ENCODE peak calls at places on chromosome 14, in ten cellular contexts. One of them, this sample, is unnamed.

GRCh38 chr14:68145036-68145435 is 325.5 kb downstream of the RAD51B start:
- DNase-seq in NCI-H1694 treated with DMSO at 0.1 percent for 48 hours: no peak
- DNase-seq in pancreas: no peak
- DNase-seq in astrocyte of the spinal cord: no peak
- DNase-seq in KG1: no peak
- DNase-seq in activated naive CD4-positive, alpha-beta T cell treated with anti-CD3 and anti-CD28 coated beads, Interleukin-2, amount 10 ng/mL, durations not matched to agents 7 days and 5 days: no peak
- DNase-seq in H54: no peak
- DNase-seq in iPS-NIHi11: no peak
- DNase-seq in NCI-H2081: no peak
- DNase-seq in GM12865: no peak
- DNase-seq in this sample: no peak

GRCh38 chr14:101111620-101112290 is 208.2 kb upstream of the RTL1 start:
- DNase-seq in iPS-NIHi11: no peak
- DNase-seq in activated naive CD4-positive, alpha-beta T cell treated with anti-CD3 and anti-CD28 coated beads, Interleukin-2, amount 10 ng/mL, durations not matched to agents 7 days and 5 days: no peak
- DNase-seq in H54: no peak
- DNase-seq in pancreas: no peak
- DNase-seq in KG1: no peak
- DNase-seq in astrocyte of the spinal cord: no peak
- DNase-seq in GM12865: no peak
- DNase-seq in NCI-H2081: no peak
- DNase-seq in NCI-H1694 treated with DMSO at 0.1 percent for 48 hours: no peak
- DNase-seq in this sample: no peak

GRCh38 chr14:75120546-75121291 is 6.1 kb downstream of the NEK9 start:
- DNase-seq in NCI-H1694 treated with DMSO at 0.1 percent for 48 hours: no peak
- DNase-seq in GM12865: no peak
- DNase-seq in NCI-H2081: no peak
- DNase-seq in iPS-NIHi11: no peak
- DNase-seq in astrocyte of the spinal cord: no peak
- DNase-seq in KG1: no peak
- DNase-seq in pancreas: no peak
- DNase-seq in H54: no peak
- DNase-seq in activated naive CD4-positive, alpha-beta T cell treated with anti-CD3 and anti-CD28 coated beads, Interleukin-2, amount 10 ng/mL, durations not matched to agents 7 days and 5 days: no peak
- DNase-seq in this sample: no peak

GRCh38 chr14:77044776-77045569 is 16.5 kb upstream of the IRF2BPL start:
- DNase-seq in pancreas: no peak
- DNase-seq in NCI-H1694 treated with DMSO at 0.1 percent for 48 hours: peak; percentile 69
- DNase-seq in activated naive CD4-positive, alpha-beta T cell treated with anti-CD3 and anti-CD28 coated beads, Interleukin-2, amount 10 ng/mL, durations not matched to agents 7 days and 5 days: no peak
- DNase-seq in NCI-H2081: no peak
- DNase-seq in astrocyte of the spinal cord: no peak
- DNase-seq in KG1: no peak
- DNase-seq in iPS-NIHi11: no peak
- DNase-seq in H54: no peak
- DNase-seq in GM12865: no peak
- DNase-seq in this sample: no peak

GRCh38 chr14:96626916-96627315 is 124.7 kb downstream of the PAPOLA start:
- DNase-seq in pancreas: no peak
- DNase-seq in NCI-H2081: no peak
- DNase-seq in KG1: no peak
- DNase-seq in NCI-H1694 treated with DMSO at 0.1 percent for 48 hours: no peak
- DNase-seq in activated naive CD4-positive, alpha-beta T cell treated with anti-CD3 and anti-CD28 coated beads, Interleukin-2, amount 10 ng/mL, durations not matched to agents 7 days and 5 days: peak; percentile 18
- DNase-seq in GM12865: peak; percentile 22
- DNase-seq in astrocyte of the spinal cord: no peak
- DNase-seq in iPS-NIHi11: no peak
- DNase-seq in H54: no peak
- DNase-seq in this sample: no peak

GRCh38 chr14:63672417-63673180 is 30.9 kb upstream of the WDR89 start:
- DNase-seq in pancreas: peak; percentile 40
- DNase-seq in astrocyte of the spinal cord: no peak
- DNase-seq in H54: no peak
- DNase-seq in iPS-NIHi11: no peak
- DNase-seq in activated naive CD4-positive, alpha-beta T cell treated with anti-CD3 and anti-CD28 coated beads, Interleukin-2, amount 10 ng/mL, durations not matched to agents 7 days and 5 days: no peak
- DNase-seq in KG1: no peak
- DNase-seq in NCI-H1694 treated with DMSO at 0.1 percent for 48 hours: no peak
- DNase-seq in GM12865: no peak
- DNase-seq in NCI-H2081: peak; percentile 20
- DNase-seq in this sample: no peak

GRCh38 chr14:20499108-20499507 is 6.2 kb upstream of the RNASE10 start:
- DNase-seq in KG1: no peak
- DNase-seq in astrocyte of the spinal cord: no peak
- DNase-seq in H54: no peak
- DNase-seq in iPS-NIHi11: peak; percentile 50
- DNase-seq in NCI-H1694 treated with DMSO at 0.1 percent for 48 hours: no peak
- DNase-seq in GM12865: peak; percentile 20
- DNase-seq in NCI-H2081: no peak
- DNase-seq in activated naive CD4-positive, alpha-beta T cell treated with anti-CD3 and anti-CD28 coated beads, Interleukin-2, amount 10 ng/mL, durations not matched to agents 7 days and 5 days: no peak
- DNase-seq in pancreas: no peak
- DNase-seq in this sample: no peak

GRCh38 chr14:105999361-106000028 is 473.1 kb downstream of the TMEM121 start:
- DNase-seq in pancreas: peak; percentile 16
- DNase-seq in activated naive CD4-positive, alpha-beta T cell treated with anti-CD3 and anti-CD28 coated beads, Interleukin-2, amount 10 ng/mL, durations not matched to agents 7 days and 5 days: peak; percentile 84
- DNase-seq in NCI-H1694 treated with DMSO at 0.1 percent for 48 hours: peak; percentile 87
- DNase-seq in GM12865: peak; percentile 94
- DNase-seq in astrocyte of the spinal cord: no peak
- DNase-seq in KG1: no peak
- DNase-seq in iPS-NIHi11: no peak
- DNase-seq in NCI-H2081: peak; percentile 4
- DNase-seq in H54: no peak
- DNase-seq in this sample: no peak

GRCh38 chr14:46769292-46769691 is 117.7 kb upstream of the RPL10L start:
- DNase-seq in astrocyte of the spinal cord: no peak
- DNase-seq in GM12865: peak; percentile 62
- DNase-seq in pancreas: no peak
- DNase-seq in NCI-H2081: no peak
- DNase-seq in H54: no peak
- DNase-seq in iPS-NIHi11: no peak
- DNase-seq in activated naive CD4-positive, alpha-beta T cell treated with anti-CD3 and anti-CD28 coated beads, Interleukin-2, amount 10 ng/mL, durations not matched to agents 7 days and 5 days: no peak
- DNase-seq in KG1: no peak
- DNase-seq in NCI-H1694 treated with DMSO at 0.1 percent for 48 hours: no peak
- DNase-seq in this sample: no peak

GRCh38 chr14:33642641-33643342 is 308.1 kb downstream of the EGLN3 start:
- DNase-seq in GM12865: no peak
- DNase-seq in KG1: no peak
- DNase-seq in iPS-NIHi11: no peak
- DNase-seq in astrocyte of the spinal cord: no peak
- DNase-seq in pancreas: no peak
- DNase-seq in H54: no peak
- DNase-seq in activated naive CD4-positive, alpha-beta T cell treated with anti-CD3 and anti-CD28 coated beads, Interleukin-2, amount 10 ng/mL, durations not matched to agents 7 days and 5 days: no peak
- DNase-seq in NCI-H1694 treated with DMSO at 0.1 percent for 48 hours: no peak
- DNase-seq in NCI-H2081: no peak
- DNase-seq in this sample: no peak

This sample was measured in T1000.